ENCODE peak calls at places on chromosome 6, in ten cellular contexts. B is heart right ventricle, H is NT2/D1, K is right cardiac atrium, T is sigmoid colon, G is aorta, Y is PC-3, M is mesendoderm, C is fibroblast of lung, Q is tibial nerve. I is an unnamed sample. For H3K27me3 and H3K4me1, the result is how much of the 10 kb centered on the place peaks cover.

GRCh38 chr6:108526739-108527174 is 34.0 kb upstream of the FOXO3 start:
- DNase-seq in B (no peak), H (no peak), K (no peak), T (no peak), G (no peak), Y (peak), M (peak), C (peak), Q (no peak), I (no peak)

GRCh38 chr6:166862287-166862977 is 93.9 kb downstream of the RNASET2 start:
- DNase-seq in B (peak), H (peak), K (peak), T (no peak), G (no peak), Y (no peak), M (peak), C (peak), Q (no peak), I (no peak)

GRCh38 chr6:161976569-161976968 is 702.7 kb upstream of the AGPAT4 start:
- DNase-seq in B (no peak), H (no peak), K (no peak), T (no peak), G (no peak), Y (no peak), M (no peak), C (no peak), Q (no peak), I (no peak)

GRCh38 chr6:89562114-89562815 is 76.3 kb downstream of the LYRM2 start:
- DNase-seq in B (no peak), H (no peak), K (peak), T (no peak), G (no peak), Y (no peak), M (no peak), C (peak), Q (peak), I (no peak)

GRCh38 chr6:116444092-116444491 is 17.1 kb upstream of the CALHM6 start:
- DNase-seq in B (no peak), H (no peak), K (no peak), T (no peak), G (no peak), Y (peak), M (peak), C (no peak), Q (no peak), I (no peak)

GRCh38 chr6:27168586-27169443 is 78.7 kb upstream of the PRSS16 start:
- DNase-seq in B (no peak), H (no peak), K (no peak), T (no peak), G (no peak), Y (peak), M (peak), C (peak), Q (no peak), I (no peak)

GRCh38 chr6:21128601-21129000 is 464.9 kb upstream of the SOX4 start:
- DNase-seq in B (no peak), H (no peak), K (no peak), T (no peak), G (no peak), Y (no peak), M (no peak), C (no peak), Q (no peak), I (no peak)

GRCh38 chr6:121794630-121795029 is 359.2 kb downstream of the GJA1 start:
- DNase-seq in B (no peak), H (no peak), K (no peak), T (no peak), G (peak), Y (peak), M (peak), C (peak), Q (no peak), I (no peak)

GRCh38 chr6:137665342-137665741 is 171.1 kb upstream of the OLIG3 start:
- DNase-seq in B (no peak), H (no peak), K (no peak), T (no peak), G (no peak), Y (no peak), M (no peak), C (no peak), Q (no peak), I (no peak)

GRCh38 chr6:34066772-34067770 is 78.8 kb downstream of the GRM4 start:
- DNase-seq in B (no peak), H (no peak), K (no peak), T (no peak), G (peak), Y (no peak), M (no peak), C (no peak), Q (no peak), I (no peak)
- H3K27me3 ChIP-seq in B (under half), H (under half), K (under half), T (half or more), G (under half), Y (half or more), M (under half), C (under half), Q (half or more), I (under half)

DNA sequence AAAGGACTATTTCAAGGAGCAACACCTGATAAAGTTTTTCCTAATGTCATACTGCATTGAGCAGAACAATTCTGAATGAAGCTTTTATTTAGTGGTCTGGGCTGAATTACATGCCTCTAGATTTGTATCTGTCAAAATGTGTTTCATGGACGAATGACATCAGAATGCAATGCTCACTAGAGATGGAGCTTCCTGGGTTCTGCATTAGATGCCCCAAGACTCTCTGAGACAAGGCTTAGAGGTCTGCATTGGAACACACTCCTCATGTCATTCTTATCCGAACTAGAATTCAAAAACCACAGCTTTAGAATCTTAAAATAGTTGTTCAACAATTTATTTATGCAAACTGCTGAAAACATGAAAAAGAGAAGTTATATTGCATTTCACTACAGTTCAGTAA is 62.0 kb downstream of the SYNE1 start:
- DNase-seq in B (no peak), H (no peak), K (no peak), T (no peak), G (no peak), Y (no peak), M (no peak), C (no peak), Q (no peak), I (no peak)
- H3K4me1 ChIP-seq in B (under half), H (under half), K (under half), T (under half), G (under half), Y (under half), M (under half), C (under half), Q (under half), I (under half)

GRCh38 chr6:118651282-118652050 is at the start of gene CEP85L:
- DNase-seq in B (peak), H (peak), K (peak), T (peak), G (peak), Y (peak), M (peak), C (peak), Q (peak), I (peak)
- H3K27me3 ChIP-seq in B (under half), H (under half), K (under half), T (under half), G (under half), Y (under half), M (under half), C (under half), Q (under half), I (under half)

DNA sequence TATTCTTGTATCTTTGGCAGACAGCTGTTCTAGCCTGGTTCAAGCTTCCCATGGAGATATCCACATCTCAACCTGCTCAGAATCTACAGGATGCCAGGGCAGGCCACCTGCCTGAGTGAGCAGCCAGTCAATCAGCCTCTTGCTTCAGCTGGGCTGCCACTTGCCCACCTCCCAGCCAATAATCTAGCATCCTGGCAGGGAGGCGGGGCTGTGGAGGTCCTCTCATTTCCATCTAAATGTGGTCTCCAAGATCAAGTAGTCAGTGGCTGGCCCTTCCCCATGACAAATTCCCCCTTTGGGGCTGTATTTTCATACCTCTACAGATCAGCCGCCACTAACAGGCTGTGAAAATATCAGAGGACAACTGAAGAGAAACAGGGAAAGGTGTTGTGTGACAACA is 33.0 kb upstream of the SPDEF start:
- DNase-seq in B (no peak), H (no peak), K (no peak), T (peak), G (no peak), Y (no peak), M (no peak), C (no peak), Q (no peak), I (no peak)
- H3K4me1 ChIP-seq in B (under half), H (under half), K (under half), T (under half), G (under half), Y (under half), M (under half), C (under half), Q (under half), I (under half)